ENCODE peak calls at places on chromosomes 11 and 22, in eight cellular contexts. U is heart left ventricle, T is mammary epithelial cell, S is PC-3, F is lung, V is hepatocyte, P is heart right ventricle, L is A549. R is an unnamed sample.

GRCh38 chr11:45606514-45607024 is 58.9 kb downstream of the CHST1 start:
- DNase-seq in P (no peak), V (peak), S (no peak), T (no peak), U (no peak), L (no peak), F (no peak), R (no peak)

GRCh38 chr11:71507102-71507501 is 20.0 kb upstream of the KRTAP5-7 start:
- DNase-seq in U (no peak), L (no peak), V (no peak), S (no peak), F (no peak), T (no peak), P (no peak), R (no peak)

GRCh38 chr22:44391026-44391425 is 78.3 kb upstream of the SHISAL1 start:
- DNase-seq in T (no peak), V (no peak), L (no peak), F (no peak), P (no peak), S (no peak), U (peak), R (no peak)

GRCh38 chr22:48505891-48506290 is 1321.8 kb downstream of the BRD1 start:
- DNase-seq in V (no peak), T (no peak), U (no peak), F (no peak), L (no peak), S (no peak), P (no peak), R (no peak)

GRCh38 chr22:29030016-29030617 is 31.5 kb downstream of the C22orf31 start:
- DNase-seq in V (no peak), U (no peak), T (peak), S (peak), L (no peak), F (no peak), P (no peak), R (peak)

GRCh38 chr11:105100976-105101630 is 38.5 kb downstream of the CARD18 start:
- DNase-seq in F (no peak), S (no peak), L (no peak), P (no peak), V (no peak), U (no peak), T (peak), R (no peak)

GRCh38 chr11:33443684-33444083 is 186.5 kb downstream of the HIPK3 start:
- DNase-seq in V (no peak), U (no peak), S (no peak), P (no peak), L (no peak), T (no peak), F (no peak), R (no peak)

GRCh38 chr22:42615092-42615859 is 593 bp upstream of the POLDIP3 start:
- DNase-seq in V (peak), P (peak), T (peak), U (peak), F (peak), L (peak), S (peak), R (peak)

GRCh38 chr22:49767355-49768062 is 60.2 kb downstream of the BRD1 start:
- DNase-seq in L (peak), S (peak), F (no peak), V (peak), U (no peak), P (no peak), T (peak), R (no peak)

GRCh38 chr11:82902086-82902485 is 550 bp downstream of the DDIAS start:
- DNase-seq in L (no peak), V (no peak), F (no peak), U (no peak), T (no peak), P (no peak), S (no peak), R (peak)

GRCh38 chr11:86955674-86956522 is 703 bp upstream of the FZD4 start:
- DNase-seq in S (peak), U (peak), P (peak), T (peak), V (peak), L (peak), F (peak), R (peak)

GRCh38 chr11:47989779-47990178 is 9.4 kb downstream of the PTPRJ start:
- DNase-seq in F (no peak), P (no peak), S (no peak), U (no peak), L (no peak), V (no peak), T (no peak), R (no peak)

GRCh38 chr22:30491381-30491780 is 14.1 kb downstream of the SEC14L4 start:
- DNase-seq in T (no peak), S (no peak), L (no peak), V (no peak), U (no peak), P (no peak), F (no peak), R (no peak)

GRCh38 chr11:119758291-119758690 is 29.3 kb upstream of the NECTIN1 start:
- DNase-seq in P (no peak), V (no peak), U (no peak), L (no peak), F (no peak), T (no peak), S (no peak), R (no peak)

GRCh38 chr11:124551189-124551588 is 7.7 kb upstream of the OR8B12 start:
- DNase-seq in V (no peak), P (no peak), T (no peak), L (peak), S (no peak), F (no peak), U (no peak), R (no peak)

GRCh38 chr22:19723165-19723989 is at the start of gene GP1BB:
- DNase-seq in V (peak), L (peak), F (no peak), T (no peak), U (peak), S (peak), P (peak), R (no peak)

GRCh38 chr11:72070486-72070885 is 9.9 kb downstream of the NUMA1 start:
- DNase-seq in S (no peak), L (no peak), P (no peak), T (no peak), V (no peak), U (no peak), F (no peak), R (no peak)

GRCh38 chr11:5807580-5807979 is 1.1 kb upstream of the OR52N2 start:
- DNase-seq in L (no peak), T (no peak), V (no peak), F (no peak), U (no peak), P (no peak), S (no peak), R (no peak)

GRCh38 chr22:49502126-49502826 is 325.4 kb downstream of the BRD1 start:
- DNase-seq in P (no peak), F (no peak), S (peak), V (peak), L (peak), U (no peak), T (no peak), R (no peak)

GRCh38 chr11:14015711-14016110 is 53.2 kb downstream of the SPON1 start:
- DNase-seq in P (no peak), T (peak), F (no peak), L (peak), S (peak), V (peak), U (no peak), R (peak)

GRCh38 chr11:46977940-46978595 is 41.5 kb downstream of the CSTPP1 start:
- DNase-seq in T (peak), L (peak), P (no peak), U (no peak), V (no peak), F (no peak), S (peak), R (no peak)

GRCh38 chr22:44336962-44337657 is 24.4 kb upstream of the SHISAL1 start:
- DNase-seq in V (no peak), P (no peak), L (no peak), S (no peak), U (no peak), F (no peak), T (no peak), R (no peak)

DNA sequence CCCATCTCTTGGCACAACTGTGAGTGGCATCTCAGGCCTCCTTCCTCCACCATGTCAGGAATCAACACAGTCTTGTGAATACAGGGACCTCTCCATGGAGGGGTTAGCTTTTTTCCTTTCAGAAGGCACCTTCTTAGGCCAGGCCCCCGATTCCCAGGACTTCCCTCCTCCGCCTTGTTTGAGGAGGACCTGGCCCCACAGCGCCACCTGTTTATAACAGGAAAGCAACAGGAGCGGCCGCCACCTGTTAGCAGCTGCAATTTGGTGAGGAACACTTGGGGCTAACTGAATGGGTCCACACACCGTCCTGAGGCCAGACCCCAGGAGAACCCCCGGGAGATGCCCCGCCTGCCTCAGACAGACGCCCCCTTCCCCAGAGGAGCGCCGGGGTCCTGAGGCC is 3.8 kb upstream of the PKP3 start:
- DNase-seq in F (no peak), U (no peak), T (no peak), L (no peak), V (no peak), P (no peak), S (peak), R (no peak)
- TF ChIP-seq CTCF in F (no peak), U (no peak), T (peak), L (no peak), V (peak), P (no peak), S (peak), R (no peak)

GRCh38 chr11:69302447-69302846 is 8.5 kb downstream of the MYEOV start:
- DNase-seq in V (no peak), T (no peak), F (no peak), P (no peak), U (no peak), L (no peak), S (no peak), R (no peak)

GRCh38 chr11:69299572-69299971 is 5.6 kb downstream of the MYEOV start:
- DNase-seq in U (no peak), V (no peak), T (no peak), S (no peak), F (no peak), P (no peak), L (no peak), R (no peak)

GRCh38 chr11:69301491-69302401 is 7.8 kb downstream of the MYEOV start:
- DNase-seq in U (peak), S (peak), P (no peak), L (peak), V (peak), F (peak), T (peak), R (peak)

GRCh38 chr11:69300124-69301032 is 6.4 kb downstream of the MYEOV start:
- DNase-seq in T (peak), V (no peak), P (no peak), S (peak), U (no peak), L (peak), F (no peak), R (no peak)

GRCh38 chr11:69301033-69301490 is 7.1 kb downstream of the MYEOV start:
- DNase-seq in T (no peak), P (no peak), V (no peak), U (no peak), L (no peak), S (peak), F (no peak), R (no peak)
- H3K27ac ChIP-seq in T (no peak), P (no peak), V (no peak), U (no peak), L (peak), S (peak), F (no peak), R (peak)

DNA sequence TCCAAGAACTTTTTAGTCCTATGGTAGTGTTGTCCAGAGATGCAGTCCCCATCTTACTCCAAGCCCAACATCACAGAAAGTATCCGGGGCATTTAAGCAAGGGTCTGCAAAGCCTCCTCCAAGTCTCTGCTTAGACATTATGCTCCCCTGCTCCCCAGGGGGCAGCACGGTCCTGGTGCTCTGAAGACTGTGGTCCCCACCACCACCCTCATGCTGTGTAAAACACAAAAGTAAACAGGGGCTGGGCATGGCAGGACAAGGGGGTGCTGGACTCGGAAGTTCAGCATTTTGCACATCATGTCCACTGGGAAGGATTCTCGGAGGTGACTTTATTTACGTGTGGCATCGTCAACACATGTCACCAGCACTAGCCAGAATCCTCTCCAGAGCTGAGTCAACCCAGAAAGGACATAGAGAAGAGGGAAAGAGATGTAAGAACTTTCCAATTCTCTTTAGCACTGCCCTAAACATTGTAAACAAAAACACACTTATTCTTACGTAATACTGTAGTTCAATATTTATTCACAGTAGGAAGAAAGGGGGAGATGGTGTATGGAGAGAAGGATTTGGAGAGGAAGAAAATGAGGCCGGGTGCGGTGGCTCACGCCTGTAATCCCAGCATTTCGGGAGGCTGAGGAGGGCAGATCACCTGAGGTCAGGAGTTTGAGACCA is 37.7 kb downstream of the TCIRG1 start:
- DNase-seq in V (no peak), P (no peak), T (no peak), F (no peak), U (no peak), S (no peak), L (no peak), R (no peak)
- TF ChIP-seq CTCF in V (peak), P (peak), T (no peak), F (no peak), U (peak), S (peak), L (peak), R (no peak)

GRCh38 chr22:37486224-37486845 is at the start of gene MFNG:
- DNase-seq in S (peak), P (peak), U (peak), L (peak), T (peak), F (peak), V (peak), R (peak)
- H3K27ac ChIP-seq in S (no peak), P (peak), U (peak), L (peak), T (no peak), F (peak), V (no peak), R (peak)

GRCh38 chr22:16717699-16718558 is 107.3 kb downstream of the XKR3 start:
- DNase-seq in T (no peak), P (no peak), F (no peak), U (no peak), S (no peak), L (no peak), V (no peak), R (no peak)
- TF ChIP-seq CTCF in T (no peak), P (no peak), F (no peak), U (no peak), S (no peak), L (no peak), V (no peak), R (no peak)

DNA sequence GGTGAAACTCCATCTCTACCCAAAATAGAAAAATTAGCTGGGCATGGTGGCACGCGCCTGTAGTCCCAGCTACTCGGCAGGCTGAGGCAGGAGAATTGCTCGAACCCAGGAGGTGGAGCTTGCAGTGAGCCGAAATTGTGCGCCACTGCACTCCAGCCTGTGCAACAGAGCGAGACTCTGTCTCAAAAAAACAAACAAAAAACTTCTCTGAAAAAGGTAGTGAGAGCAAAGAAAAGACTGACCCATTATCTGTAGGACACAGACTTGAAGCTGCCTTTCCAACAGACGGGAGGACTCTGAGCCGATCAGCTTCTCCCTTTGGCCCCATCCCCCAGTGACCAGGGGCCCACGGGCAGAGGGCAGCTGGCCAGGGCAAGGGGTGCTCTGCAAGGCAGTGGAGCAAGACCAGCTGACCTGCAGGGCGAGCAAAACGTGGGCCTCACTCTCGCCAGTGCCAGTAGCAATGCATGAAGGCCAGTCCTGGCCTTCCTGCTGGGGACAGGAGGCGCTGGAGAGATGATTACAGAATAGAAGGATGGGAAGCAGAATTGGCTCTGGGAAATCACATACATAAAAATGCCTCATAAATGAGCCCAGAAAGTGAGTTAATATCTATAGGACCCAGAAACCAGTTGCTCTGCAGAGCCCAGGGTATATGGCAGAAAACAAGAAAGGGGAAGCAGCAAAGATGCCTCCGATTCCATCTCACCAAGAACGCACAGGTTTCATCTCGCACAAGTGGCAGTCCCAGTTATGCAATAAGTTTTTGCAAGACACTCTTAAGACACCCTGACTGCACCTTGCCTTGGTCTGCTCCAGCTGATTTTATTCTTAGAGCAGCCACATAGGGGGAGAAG is 2.8 kb downstream of the EHD1 start:
- DNase-seq in P (no peak), V (no peak), U (peak), T (no peak), L (no peak), S (no peak), F (no peak), R (no peak)
- H3K27ac ChIP-seq in P (peak), V (peak), U (peak), T (no peak), L (peak), S (no peak), F (no peak), R (peak)